ENCODE peak calls at places on chromosomes 12 and 14, in four cellular contexts. One of them, this sample, is unnamed.

GRCh38 chr14:97539389-97539786 is 742.2 kb downstream of the VRK1 start:
- DNase-seq in GM12878: no peak
- DNase-seq in PC-3: no peak
- DNase-seq in heart right ventricle: no peak
- DNase-seq in this sample: no peak

GRCh38 chr12:124703852-124704251 is 136.4 kb upstream of the NCOR2 start:
- DNase-seq in GM12878: no peak
- DNase-seq in heart right ventricle: no peak
- DNase-seq in PC-3: no peak
- DNase-seq in this sample: no peak

GRCh38 chr14:31106768-31107167 is 80.6 kb upstream of the STRN3 start:
- DNase-seq in heart right ventricle: no peak
- DNase-seq in GM12878: no peak
- DNase-seq in PC-3: peak; percentile 27
- DNase-seq in this sample: no peak

GRCh38 chr14:37114039-37114438 is 58.4 kb downstream of the SLC25A21 start:
- DNase-seq in heart right ventricle: no peak
- DNase-seq in PC-3: peak; percentile 97
- DNase-seq in GM12878: no peak
- DNase-seq in this sample: no peak

GRCh38 chr12:106645074-106645421 is 62.2 kb downstream of the RFX4 start:
- DNase-seq in GM12878: no peak
- DNase-seq in PC-3: peak; percentile 62
- DNase-seq in heart right ventricle: peak; percentile 26
- DNase-seq in this sample: peak; percentile 70

GRCh38 chr12:13093850-13094225 is 9.6 kb downstream of the GSG1 start:
- DNase-seq in heart right ventricle: no peak
- DNase-seq in GM12878: no peak
- DNase-seq in PC-3: no peak
- DNase-seq in this sample: no peak

GRCh38 chr12:7959278-7960063 is 23.5 kb upstream of the SLC2A3 start:
- DNase-seq in heart right ventricle: no peak
- DNase-seq in GM12878: peak; percentile 70
- DNase-seq in PC-3: peak; percentile 52
- DNase-seq in this sample: no peak

GRCh38 chr12:116662612-116663144 is 75.2 kb downstream of the SPRING1 start:
- DNase-seq in GM12878: no peak
- DNase-seq in heart right ventricle: no peak
- DNase-seq in PC-3: no peak
- DNase-seq in this sample: peak; percentile 61

GRCh38 chr14:89138846-89139245 is 278.2 kb downstream of the FOXN3 start:
- DNase-seq in GM12878: no peak
- DNase-seq in heart right ventricle: no peak
- DNase-seq in PC-3: no peak
- DNase-seq in this sample: no peak

GRCh38 chr12:89707992-89708792 is 446 bp downstream of the ATP2B1 start:
- DNase-seq in GM12878: no peak
- DNase-seq in heart right ventricle: peak; percentile 30
- DNase-seq in PC-3: peak; percentile 21
- DNase-seq in this sample: peak; percentile 45

GRCh38 chr12:46517579-46517962 is 145.0 kb upstream of the SLC38A2 start:
- DNase-seq in GM12878: no peak
- DNase-seq in heart right ventricle: no peak
- DNase-seq in PC-3: no peak
- DNase-seq in this sample: no peak

GRCh38 chr12:108630481-108631207 is 3.0 kb downstream of the SELPLG start:
- DNase-seq in heart right ventricle: no peak
- DNase-seq in PC-3: peak; percentile 98
- DNase-seq in GM12878: no peak
- DNase-seq in this sample: no peak

GRCh38 chr14:100882991-100883788 is 20.3 kb downstream of the RTL1 start:
- DNase-seq in heart right ventricle: no peak
- DNase-seq in PC-3: no peak
- DNase-seq in GM12878: no peak
- DNase-seq in this sample: no peak

GRCh38 chr14:44700184-44700583 is 193.1 kb upstream of the FSCB start:
- DNase-seq in heart right ventricle: no peak
- DNase-seq in GM12878: no peak
- DNase-seq in PC-3: peak; percentile 86
- DNase-seq in this sample: no peak

GRCh38 chr12:16913832-16914490 is 308.0 kb upstream of the LMO3 start:
- DNase-seq in PC-3: peak; percentile 39
- DNase-seq in GM12878: no peak
- DNase-seq in heart right ventricle: no peak
- DNase-seq in this sample: no peak

GRCh38 chr14:67622675-67623074 is 3.0 kb downstream of the ARG2 start:
- DNase-seq in GM12878: no peak
- DNase-seq in PC-3: peak; percentile 79
- DNase-seq in heart right ventricle: peak; percentile 23
- DNase-seq in this sample: peak; percentile 48

GRCh38 chr14:74408870-74409269 is 17.1 kb downstream of the SYNDIG1L start:
- DNase-seq in PC-3: no peak
- DNase-seq in heart right ventricle: no peak
- DNase-seq in GM12878: no peak
- DNase-seq in this sample: no peak
- H3K4me1 ChIP-seq in PC-3: no peaks in the 10 kb centered on the region
- H3K4me1 ChIP-seq in heart right ventricle: no peaks in the 10 kb centered on the region
- H3K4me1 ChIP-seq in GM12878: no peaks in the 10 kb centered on the region
- H3K4me1 ChIP-seq in this sample: no peaks in the 10 kb centered on the region

GRCh38 chr14:96117101-96117897 is 78.1 kb downstream of the C14orf132 start:
- DNase-seq in GM12878: no peak
- DNase-seq in heart right ventricle: no peak
- DNase-seq in PC-3: peak; percentile 14
- DNase-seq in this sample: no peak
- H3K9me3 ChIP-seq in GM12878: no peaks in the 10 kb centered on the region
- H3K9me3 ChIP-seq in heart right ventricle: peaks cover 18% of the 10 kb centered on the region
- H3K9me3 ChIP-seq in PC-3: peaks cover 16% of the 10 kb centered on the region
- H3K9me3 ChIP-seq in this sample: no peaks in the 10 kb centered on the region

GRCh38 chr12:52164624-52165023 is 27.2 kb downstream of the KRT80 start:
- DNase-seq in PC-3: peak; percentile 93
- DNase-seq in heart right ventricle: no peak
- DNase-seq in GM12878: no peak
- DNase-seq in this sample: no peak
- H3K4me1 ChIP-seq in PC-3: peaks cover 50% of the 10 kb centered on the region
- H3K4me1 ChIP-seq in heart right ventricle: peaks cover 9% of the 10 kb centered on the region
- H3K4me1 ChIP-seq in GM12878: peaks cover 6% of the 10 kb centered on the region
- H3K4me1 ChIP-seq in this sample: peaks cover 13% of the 10 kb centered on the region

GRCh38 chr12:94812345-94812744 is 162.0 kb upstream of the TMCC3 start:
- DNase-seq in GM12878: peak; percentile 71
- DNase-seq in PC-3: no peak
- DNase-seq in heart right ventricle: no peak
- DNase-seq in this sample: no peak
- H3K9me3 ChIP-seq in GM12878: peaks cover 61% of the 10 kb centered on the region
- H3K9me3 ChIP-seq in PC-3: peaks cover 31% of the 10 kb centered on the region
- H3K9me3 ChIP-seq in heart right ventricle: peaks cover 40% of the 10 kb centered on the region
- H3K9me3 ChIP-seq in this sample: peaks cover 11% of the 10 kb centered on the region

GRCh38 chr12:131363841-131364425 is 347.0 kb upstream of the SFSWAP start:
- DNase-seq in PC-3: no peak
- DNase-seq in GM12878: no peak
- DNase-seq in heart right ventricle: no peak
- DNase-seq in this sample: no peak
- H3K4me1 ChIP-seq in PC-3: no peaks in the 10 kb centered on the region
- H3K4me1 ChIP-seq in GM12878: no peaks in the 10 kb centered on the region
- H3K4me1 ChIP-seq in heart right ventricle: no peaks in the 10 kb centered on the region
- H3K4me1 ChIP-seq in this sample: no peaks in the 10 kb centered on the region

GRCh38 chr12:130204441-130204840 is 42.2 kb downstream of the FZD10 start:
- DNase-seq in PC-3: no peak
- DNase-seq in heart right ventricle: no peak
- DNase-seq in GM12878: no peak
- DNase-seq in this sample: no peak

GRCh38 chr12:130203151-130203550 is 40.9 kb downstream of the FZD10 start:
- DNase-seq in GM12878: no peak
- DNase-seq in heart right ventricle: no peak
- DNase-seq in PC-3: no peak
- DNase-seq in this sample: no peak

GRCh38 chr12:130201037-130201436 is 38.8 kb downstream of the FZD10 start:
- DNase-seq in heart right ventricle: no peak
- DNase-seq in PC-3: no peak
- DNase-seq in GM12878: no peak
- DNase-seq in this sample: no peak

GRCh38 chr12:130202201-130202600 is 39.9 kb downstream of the FZD10 start:
- DNase-seq in GM12878: no peak
- DNase-seq in heart right ventricle: no peak
- DNase-seq in PC-3: no peak
- DNase-seq in this sample: no peak

DNA sequence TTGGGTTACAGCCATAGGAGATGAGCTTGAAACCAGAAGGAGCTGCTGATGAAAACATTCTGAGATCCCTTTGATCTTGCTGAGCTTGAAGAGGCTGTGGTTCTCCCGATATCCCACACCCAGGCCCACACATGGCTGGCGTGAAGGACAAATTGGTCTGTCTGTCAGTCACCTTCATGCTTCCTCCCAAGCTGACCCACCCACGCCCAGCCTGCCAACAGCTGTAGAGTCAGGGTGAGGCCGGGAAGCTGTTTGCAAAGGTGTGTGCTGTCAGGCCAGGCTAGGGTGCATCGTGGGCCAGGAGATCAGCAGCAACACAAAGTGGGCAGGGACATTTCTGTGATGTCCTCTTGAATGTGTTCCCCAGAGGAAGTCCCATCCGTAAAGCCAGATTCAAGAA is 43.3 kb downstream of the FZD10 start:
- DNase-seq in GM12878: no peak
- DNase-seq in heart right ventricle: no peak
- DNase-seq in PC-3: no peak
- DNase-seq in this sample: no peak
- H3K9me3 ChIP-seq in GM12878: no peaks in the 10 kb centered on the region
- H3K9me3 ChIP-seq in heart right ventricle: peaks cover 29% of the 10 kb centered on the region
- H3K9me3 ChIP-seq in PC-3: no peaks in the 10 kb centered on the region
- H3K9me3 ChIP-seq in this sample: no peaks in the 10 kb centered on the region

GRCh38 chr14:32457213-32457920 is 128.3 kb downstream of the AKAP6 start:
- DNase-seq in PC-3: no peak
- DNase-seq in GM12878: no peak
- DNase-seq in heart right ventricle: peak; percentile 65
- DNase-seq in this sample: no peak

GRCh38 chr14:32450919-32451675 is 122.0 kb downstream of the AKAP6 start:
- DNase-seq in heart right ventricle: no peak
- DNase-seq in PC-3: no peak
- DNase-seq in GM12878: no peak
- DNase-seq in this sample: no peak

GRCh38 chr14:32458720-32459119 is 129.6 kb downstream of the AKAP6 start:
- DNase-seq in heart right ventricle: no peak
- DNase-seq in PC-3: no peak
- DNase-seq in GM12878: no peak
- DNase-seq in this sample: no peak

GRCh38 chr14:32449640-32450039 is 120.5 kb downstream of the AKAP6 start:
- DNase-seq in PC-3: no peak
- DNase-seq in GM12878: no peak
- DNase-seq in heart right ventricle: no peak
- DNase-seq in this sample: no peak

DNA sequence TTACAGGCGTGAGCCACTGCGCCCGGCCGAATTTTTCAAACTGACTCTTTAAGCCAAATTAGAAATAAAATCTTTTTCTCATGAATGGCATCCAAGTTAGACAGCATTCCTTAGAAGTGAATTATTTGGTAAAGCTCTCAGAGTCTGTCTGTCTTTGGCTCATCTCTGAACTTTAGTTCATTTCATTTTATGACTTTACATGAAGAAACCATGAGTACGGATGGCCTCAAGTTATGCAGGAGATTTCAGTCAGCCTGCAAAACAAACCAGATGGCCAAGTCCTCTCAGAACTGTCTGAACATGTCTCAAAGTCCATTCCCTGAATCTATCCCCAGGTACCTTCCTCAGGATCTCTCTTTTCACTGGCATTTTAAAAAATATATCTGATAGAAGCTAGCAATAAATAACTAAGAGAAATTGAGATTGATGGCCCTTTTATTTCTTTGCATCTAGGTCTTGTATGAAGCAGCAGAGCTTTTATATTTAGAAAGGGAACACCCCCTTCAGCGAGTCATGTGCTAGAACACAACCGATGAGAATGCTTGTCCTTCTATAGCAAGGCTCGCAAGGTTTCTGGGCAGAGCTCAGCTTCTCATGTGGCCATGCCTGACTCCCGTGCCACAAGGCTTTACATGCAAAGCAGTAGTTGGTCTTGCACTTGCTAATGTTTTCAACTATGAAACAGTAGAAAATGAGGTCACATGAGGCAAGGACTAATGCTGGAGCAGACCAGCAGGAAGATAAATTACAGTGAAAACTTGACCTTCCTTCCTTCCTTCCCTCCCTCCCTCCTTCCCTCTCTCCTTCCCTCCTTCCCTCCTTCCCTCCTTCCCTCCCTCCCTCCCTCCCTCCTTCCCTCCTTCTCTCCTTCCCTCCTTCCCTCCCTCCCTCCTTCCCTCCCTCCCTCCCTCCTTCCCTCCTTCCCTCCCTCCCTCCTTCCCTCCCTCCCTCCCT is 125.0 kb downstream of the AKAP6 start:
- DNase-seq in GM12878: no peak
- DNase-seq in heart right ventricle: no peak
- DNase-seq in PC-3: no peak
- DNase-seq in this sample: no peak
- H3K4me1 ChIP-seq in GM12878: no peaks in the 10 kb centered on the region
- H3K4me1 ChIP-seq in heart right ventricle: peaks cover 44% of the 10 kb centered on the region
- H3K4me1 ChIP-seq in PC-3: no peaks in the 10 kb centered on the region
- H3K4me1 ChIP-seq in this sample: no peaks in the 10 kb centered on the region

DNA sequence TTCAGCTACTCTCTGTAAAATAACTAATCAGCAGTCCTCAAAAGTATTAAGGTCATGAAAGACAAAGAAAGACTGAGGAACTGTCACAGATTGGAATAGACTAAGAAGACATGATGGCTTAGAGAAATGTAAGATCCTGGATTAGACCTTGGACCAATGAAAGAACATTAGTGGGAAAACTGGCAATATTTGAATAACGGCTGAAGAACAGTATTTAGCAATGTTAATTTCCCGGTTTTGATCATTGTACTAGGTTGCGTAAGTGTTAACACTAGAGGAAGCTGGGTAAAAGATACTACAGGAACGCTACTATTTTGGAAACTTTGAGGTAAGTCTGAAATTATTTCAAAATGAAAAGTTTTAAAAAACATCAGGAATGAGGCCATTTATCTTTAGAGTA is 98.8 kb upstream of the RESF1 start:
- DNase-seq in GM12878: no peak
- DNase-seq in PC-3: no peak
- DNase-seq in heart right ventricle: no peak
- DNase-seq in this sample: no peak
- H3K9me3 ChIP-seq in GM12878: peaks cover 10% of the 10 kb centered on the region
- H3K9me3 ChIP-seq in PC-3: no peaks in the 10 kb centered on the region
- H3K9me3 ChIP-seq in heart right ventricle: peaks cover 2% of the 10 kb centered on the region
- H3K9me3 ChIP-seq in this sample: no peaks in the 10 kb centered on the region

GRCh38 chr14:104397956-104398355 is 181.6 kb upstream of the C14orf180 start:
- DNase-seq in heart right ventricle: no peak
- DNase-seq in GM12878: no peak
- DNase-seq in PC-3: no peak
- DNase-seq in this sample: no peak
- H3K4me1 ChIP-seq in heart right ventricle: peaks cover 33% of the 10 kb centered on the region
- H3K4me1 ChIP-seq in GM12878: peaks cover 16% of the 10 kb centered on the region
- H3K4me1 ChIP-seq in PC-3: no peaks in the 10 kb centered on the region
- H3K4me1 ChIP-seq in this sample: no peaks in the 10 kb centered on the region

GRCh38 chr12:87689196-87689595 is 340.0 kb downstream of the C12orf50 start:
- DNase-seq in GM12878: no peak
- DNase-seq in heart right ventricle: no peak
- DNase-seq in PC-3: no peak
- DNase-seq in this sample: no peak

GRCh38 chr12:87685696-87686095 is 343.5 kb downstream of the C12orf50 start:
- DNase-seq in GM12878: no peak
- DNase-seq in PC-3: no peak
- DNase-seq in heart right ventricle: no peak
- DNase-seq in this sample: no peak

GRCh38 chr12:87687362-87687761 is 341.8 kb downstream of the C12orf50 start:
- DNase-seq in heart right ventricle: no peak
- DNase-seq in GM12878: no peak
- DNase-seq in PC-3: no peak
- DNase-seq in this sample: peak; percentile 19

GRCh38 chr12:87690236-87690810 is 338.9 kb downstream of the C12orf50 start:
- DNase-seq in GM12878: no peak
- DNase-seq in heart right ventricle: no peak
- DNase-seq in PC-3: peak; percentile 44
- DNase-seq in this sample: no peak
- H3K9me3 ChIP-seq in GM12878: no peaks in the 10 kb centered on the region
- H3K9me3 ChIP-seq in heart right ventricle: peaks cover 6% of the 10 kb centered on the region
- H3K9me3 ChIP-seq in PC-3: no peaks in the 10 kb centered on the region
- H3K9me3 ChIP-seq in this sample: no peaks in the 10 kb centered on the region